ENCODE peak calls at places on chromosomes 11 and 22, in six cellular contexts. O is GM12878, A is K562, K is H1, D is SK-N-SH, T is HepG2. H is an unnamed sample.

GRCh38 chr11:17473071-17473744 is 3.4 kb downstream of the ABCC8 start:
- DNase-seq in O (no peak), A (peak; percentile 41), K (peak; percentile 73), D (peak; percentile 72), T (peak; percentile 68), H (no peak)

GRCh38 chr11:117259417-117259816 is 26.9 kb downstream of the RNF214 start:
- DNase-seq in O (no peak), A (no peak), K (no peak), D (no peak), T (no peak), H (no peak)

GRCh38 chr22:45163074-45163416 is 680 bp upstream of the NUP50 start:
- DNase-seq in O (no peak), A (peak; percentile 31), K (no peak), D (peak; percentile 57), T (no peak), H (peak; percentile 38)

GRCh38 chr11:122656631-122657101 is 1.1 kb downstream of the UBASH3B start:
- DNase-seq in O (no peak), A (no peak), K (no peak), D (no peak), T (no peak), H (no peak)

GRCh38 chr11:10982695-10983492 is 125.0 kb upstream of the ZBED5 start:
- DNase-seq in O (no peak), A (peak; percentile 10), K (no peak), D (no peak), T (no peak), H (no peak)

GRCh38 chr11:122781378-122782040 is 56.8 kb upstream of the CRTAM start:
- DNase-seq in O (no peak), A (peak; percentile 74), K (peak; percentile 95), D (peak; percentile 84), T (peak; percentile 58), H (peak; percentile 48)

GRCh38 chr11:2899080-2899783 is 13.7 kb upstream of the CDKN1C start:
- DNase-seq in O (no peak), A (no peak), K (no peak), D (no peak), T (no peak), H (peak; percentile 71)

GRCh38 chr11:213111-213510 is 5.6 kb downstream of the RIC8A start:
- DNase-seq in O (no peak), A (no peak), K (no peak), D (no peak), T (no peak), H (no peak)

GRCh38 chr22:49244466-49245420 is 582.9 kb downstream of the BRD1 start:
- DNase-seq in O (no peak), A (no peak), K (peak; percentile 37), D (no peak), T (no peak), H (no peak)

GRCh38 chr22:29695129-29695926 is 24.5 kb upstream of the CABP7 start:
- DNase-seq in O (no peak), A (no peak), K (no peak), D (peak; percentile 86), T (no peak), H (no peak)

GRCh38 chr22:47052236-47053012 is 290.0 kb downstream of the TBC1D22A start:
- DNase-seq in O (no peak), A (no peak), K (no peak), D (no peak), T (no peak), H (no peak)

GRCh38 chr22:45092644-45093043 is 71.1 kb upstream of the NUP50 start:
- DNase-seq in O (no peak), A (no peak), K (no peak), D (no peak), T (no peak), H (no peak)

GRCh38 chr11:95520765-95521542 is 268.6 kb downstream of the FAM76B start:
- DNase-seq in O (no peak), A (no peak), K (no peak), D (no peak), T (no peak), H (no peak)

DNA sequence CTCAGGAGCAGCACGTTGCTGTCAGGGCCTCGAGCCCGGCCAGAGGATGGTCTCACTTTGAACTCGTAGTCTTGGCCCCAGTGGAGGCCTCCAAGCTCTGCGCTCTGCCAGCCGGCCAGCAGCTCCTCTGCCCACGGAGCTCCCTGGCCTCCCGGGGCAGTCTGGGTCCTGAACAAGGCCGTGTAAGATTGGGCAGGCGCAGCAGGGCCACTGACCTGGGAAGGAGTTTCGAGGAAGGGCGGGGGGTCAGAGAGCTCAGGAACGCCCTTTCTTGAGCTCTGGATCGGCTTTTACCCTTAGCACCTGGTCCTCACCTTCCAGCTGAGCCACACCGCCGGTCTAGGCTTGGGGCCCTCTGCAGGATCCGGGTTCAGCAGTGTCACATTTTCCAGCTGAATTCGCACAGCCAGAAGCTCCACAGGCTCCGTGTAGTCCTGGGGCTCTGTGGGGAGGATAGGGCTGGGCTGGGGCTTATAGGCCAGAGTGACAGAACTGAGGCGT is 2.1 kb downstream of the ROBO4 start:
- DNase-seq in O (no peak), A (no peak), K (peak; percentile 41), D (peak; percentile 6), T (no peak), H (no peak)
- H3K4me3 ChIP-seq in O (no peak overlapping the region), A (no peak overlapping the region), K (no peak overlapping the region), D (no peak overlapping the region), T (no peak overlapping the region), H (no peak overlapping the region)

GRCh38 chr11:34909955-34910354 is 6.2 kb downstream of the APIP start:
- DNase-seq in O (no peak), A (no peak), K (no peak), D (no peak), T (no peak), H (peak; percentile 85)
- TF ChIP-seq GABPA in O (no peak), A (no peak), K (no peak), D (no peak), T (no peak), H (no peak)

GRCh38 chr11:18633256-18634139 is 644 bp downstream of the SPTY2D1 start:
- DNase-seq in O (peak; percentile 75), A (peak; percentile 18), K (no peak), D (peak; percentile 54), T (no peak), H (peak; percentile 21)

GRCh38 chr11:18634140-18635032 is at the start of gene SPTY2D1:
- DNase-seq in O (peak; percentile 93), A (peak; percentile 100), K (peak; percentile 95), D (peak; percentile 91), T (peak; percentile 99), H (peak; percentile 100)

DNA sequence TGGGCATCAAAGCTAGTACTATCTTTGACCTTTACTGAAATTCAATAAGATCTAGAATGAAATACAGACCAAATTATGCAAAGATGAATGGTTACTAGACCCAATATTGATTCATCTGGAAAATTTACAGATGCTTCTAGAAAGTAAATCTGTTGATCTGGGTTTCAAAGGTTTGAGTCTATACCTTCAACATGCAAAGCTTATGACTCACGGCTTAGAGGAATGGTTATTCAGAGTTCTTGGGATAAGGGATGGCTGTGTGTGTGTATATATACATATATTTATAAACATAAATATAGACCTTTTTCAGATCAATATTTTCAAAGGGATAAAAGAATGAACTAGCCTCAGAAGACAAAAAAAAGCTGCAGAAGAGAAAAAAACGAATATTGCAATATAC is 1.3 kb downstream of the SPTY2D1 start:
- DNase-seq in O (no peak), A (no peak), K (no peak), D (no peak), T (no peak), H (no peak)
- H3K4me3 ChIP-seq in O (peak overlapping the region; percentile 99), A (peak overlapping the region; percentile 95), K (peak overlapping the region; percentile 98), D (peak overlapping the region; percentile 85), T (peak overlapping the region; percentile 80), H (peak overlapping the region; percentile 99)

DNA sequence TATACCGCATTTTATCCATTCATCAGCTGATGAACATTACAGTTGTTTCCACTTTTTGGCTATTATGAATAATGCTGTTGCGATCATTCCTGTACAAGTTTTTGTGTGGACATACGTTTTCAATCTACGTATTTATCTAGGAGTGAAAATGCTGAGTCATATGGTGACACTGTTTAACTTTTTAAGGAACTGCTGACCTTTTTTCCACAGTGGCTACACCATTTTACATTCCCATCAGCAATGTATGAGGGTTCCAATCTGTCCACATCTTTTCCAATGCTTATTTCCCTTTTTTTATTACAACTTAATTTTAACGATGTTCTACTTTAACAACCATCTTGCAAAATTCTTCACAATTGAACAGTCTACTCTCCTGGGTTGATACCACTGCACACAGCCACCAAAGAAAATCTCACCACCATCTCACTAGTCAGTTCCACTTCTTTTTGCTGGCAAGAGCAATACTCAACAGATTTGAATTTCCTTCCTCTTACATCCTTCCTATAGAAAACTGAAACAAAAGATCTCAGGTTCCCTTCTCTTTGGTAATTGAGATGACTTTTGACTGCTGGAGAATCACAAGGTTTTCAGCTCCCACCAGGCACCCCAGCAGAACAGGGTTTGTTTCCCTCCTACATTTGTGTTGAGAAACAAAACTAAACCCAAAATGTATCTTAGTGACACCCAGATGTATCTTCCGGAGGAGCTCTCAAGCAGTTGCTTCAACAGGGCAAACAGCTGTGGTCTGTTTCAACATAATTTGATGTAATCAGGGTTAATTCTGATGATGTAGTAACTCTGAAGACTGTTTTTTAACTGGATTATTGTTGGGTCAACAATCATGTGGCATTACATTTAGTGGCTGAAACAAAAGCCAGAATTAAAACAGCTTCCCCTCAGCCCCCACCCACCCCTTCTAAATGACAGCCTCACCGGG is 7.0 kb upstream of the GAB2 start:
- DNase-seq in O (peak; percentile 70), A (peak; percentile 55), K (no peak), D (peak; percentile 59), T (no peak), H (peak; percentile 83)
- TF ChIP-seq GABPA in O (no peak), A (peak; percentile 41), K (no peak), D (no peak), T (no peak), H (no peak)

GRCh38 chr11:114783805-114784204 is 105.5 kb downstream of the NXPE2 start:
- DNase-seq in O (no peak), A (no peak), K (no peak), D (no peak), T (peak; percentile 35), H (no peak)
- H3K4me3 ChIP-seq in O (no peak overlapping the region), A (no peak overlapping the region), K (no peak overlapping the region), D (no peak overlapping the region), T (no peak overlapping the region), H (no peak overlapping the region)

GRCh38 chr22:38724926-38725571 is 19.3 kb downstream of the GTPBP1 start:
- DNase-seq in O (no peak), A (peak; percentile 31), K (no peak), D (peak; percentile 44), T (peak; percentile 58), H (no peak)
- TF ChIP-seq GABPA in O (no peak), A (no peak), K (no peak), D (no peak), T (no peak), H (no peak)

H was measured in HL-60.